ENCODE peak calls at places on chromosomes 7 and 10, in five cellular contexts. I is H1, F is neuronal stem cell, C is trophoblast cell, M is mesenchymal stem cell. L is an unnamed sample.

GRCh38 chr10:22588462-22588861 is 125.9 kb downstream of the PIP4K2A start:
- DNase-seq in M (no peak), I (no peak), C (no peak), F (no peak), L (no peak)

GRCh38 chr7:101902680-101903504 is 85.5 kb downstream of the CUX1 start:
- DNase-seq in I (no peak), F (no peak), C (no peak), M (no peak), L (no peak)

GRCh38 chr7:112204072-112204775 is 2.0 kb downstream of the DOCK4 start:
- DNase-seq in M (peak; percentile 38), I (no peak), F (no peak), C (no peak), L (no peak)

GRCh38 chr7:100003711-100004661 is 11.4 kb upstream of the ZKSCAN1 start:
- DNase-seq in C (no peak), F (no peak), I (no peak), M (peak; percentile 59), L (no peak)

GRCh38 chr10:44312401-44312800 is 72.5 kb downstream of the CXCL12 start:
- DNase-seq in M (no peak), C (no peak), I (no peak), F (no peak), L (no peak)

GRCh38 chr7:2612445-2613112 is 19.2 kb upstream of the TTYH3 start:
- DNase-seq in I (peak; percentile 49), C (no peak), M (no peak), F (no peak), L (peak; percentile 98)

GRCh38 chr10:29584436-29584835 is 50.3 kb downstream of the SVIL start:
- DNase-seq in F (no peak), I (no peak), C (no peak), M (no peak), L (no peak)

GRCh38 chr7:142807855-142808460 is 37.2 kb downstream of the PRSS2 start:
- DNase-seq in M (no peak), C (no peak), I (no peak), F (no peak), L (no peak)

GRCh38 chr10:12393831-12394230 is 44.5 kb downstream of the CAMK1D start:
- DNase-seq in M (no peak), I (no peak), F (no peak), C (no peak), L (no peak)

GRCh38 chr10:103197891-103198290 is 4.8 kb upstream of the NT5C2 start:
- DNase-seq in I (no peak), C (no peak), F (no peak), M (no peak), L (no peak)
- H2BK120ac ChIP-seq in I (no peak overlapping the region), C (no peak overlapping the region), F (no peak overlapping the region), M (peak overlapping the region; percentile 52), L (no peak overlapping the region)

GRCh38 chr7:39744620-39745019 is 121.2 kb downstream of the RALA start:
- DNase-seq in M (no peak), F (no peak), I (no peak), C (no peak), L (no peak)
- H2BK12ac ChIP-seq in M (no peak overlapping the region), F (no peak overlapping the region), I (no peak overlapping the region), C (no peak overlapping the region), L (no peak overlapping the region)

GRCh38 chr7:45915606-45916005 is 5.5 kb downstream of the IGFBP3 start:
- DNase-seq in M (peak; percentile 6), I (no peak), F (no peak), C (no peak), L (no peak)

GRCh38 chr7:45918556-45918955 is 2.5 kb downstream of the IGFBP3 start:
- DNase-seq in C (no peak), M (peak; percentile 7), I (no peak), F (no peak), L (no peak)

GRCh38 chr7:45919231-45919825 is 1.7 kb downstream of the IGFBP3 start:
- DNase-seq in M (peak; percentile 8), F (no peak), I (no peak), C (no peak), L (no peak)

GRCh38 chr7:45917064-45917463 is 4.0 kb downstream of the IGFBP3 start:
- DNase-seq in I (no peak), F (no peak), C (no peak), M (no peak), L (no peak)

GRCh38 chr7:45917658-45918057 is 3.4 kb downstream of the IGFBP3 start:
- DNase-seq in C (peak; percentile 76), M (peak; percentile 72), F (peak; percentile 67), I (no peak), L (peak; percentile 75)
- H2BK120ac ChIP-seq in C (no peak overlapping the region), M (no peak overlapping the region), F (no peak overlapping the region), I (no peak overlapping the region), L (no peak overlapping the region)

DNA sequence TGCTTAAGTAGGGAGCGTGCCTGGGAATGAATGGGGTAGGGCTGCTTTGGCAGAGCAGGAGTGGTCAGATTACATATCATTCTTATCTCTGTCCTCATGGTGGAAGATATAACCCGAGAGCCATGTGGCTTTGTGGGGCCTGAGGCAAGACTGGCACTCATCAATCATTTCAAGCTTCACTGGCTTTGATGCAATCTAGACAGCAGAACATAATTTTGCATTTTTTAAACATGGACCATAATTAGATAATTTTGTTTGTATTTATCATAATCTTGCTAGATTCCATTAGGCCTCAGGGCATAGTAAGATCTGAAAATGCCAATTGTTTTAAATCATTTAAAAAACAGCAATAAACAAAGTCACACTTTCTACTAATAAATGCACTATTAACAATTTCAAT is 480.3 kb downstream of the NXPH1 start:
- DNase-seq in I (no peak), M (no peak), C (no peak), F (no peak), L (no peak)
- H2BK12ac ChIP-seq in I (peak overlapping the region; percentile 50), M (no peak overlapping the region), C (no peak overlapping the region), F (no peak overlapping the region), L (no peak overlapping the region)

DNA sequence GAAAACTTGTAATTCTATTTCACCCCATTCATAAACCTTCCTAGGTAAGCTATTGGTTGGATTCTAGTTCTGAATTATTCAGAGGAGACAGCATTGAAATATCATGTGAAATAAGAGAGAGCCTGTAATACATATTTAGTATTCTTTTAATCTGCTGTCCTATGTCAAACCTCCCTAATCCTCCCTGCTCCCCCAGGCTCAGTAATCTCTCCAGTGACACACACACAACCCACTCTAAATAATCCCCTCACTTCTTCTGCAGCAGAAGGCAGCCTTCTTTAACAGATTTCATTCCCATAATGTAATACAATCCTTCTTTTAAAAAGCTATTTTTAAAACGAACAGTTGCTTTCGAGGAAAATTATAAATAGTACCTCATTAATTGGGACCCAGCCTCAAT is 639.7 kb upstream of the AUTS2 start:
- DNase-seq in I (no peak), C (no peak), F (no peak), M (no peak), L (no peak)
- H2BK120ac ChIP-seq in I (no peak overlapping the region), C (no peak overlapping the region), F (no peak overlapping the region), M (no peak overlapping the region), L (no peak overlapping the region)

L was measured in H9.